ENCODE peak calls at places on chromosomes 16 and 17, in six cellular contexts. I is HFFc6; F is WERI-Rb-1; L is H54; O is COR-L47; A is activated gamma-delta T cell treated with anti-CD3 and anti-CD28 coated beads, Interleukin-2, amount 50 U/mL, for 16 hours. P is an unnamed sample.

GRCh38 chr17:75637143-75637538 is 3.9 kb downstream of the SMIM5 start:
- DNase-seq in I (no peak), F (no peak), L (no peak), O (peak), A (no peak), P (no peak)

GRCh38 chr16:88200896-88201185 is 181.9 kb upstream of the ZNF469 start:
- DNase-seq in I (no peak), F (no peak), L (no peak), O (no peak), A (no peak), P (no peak)

GRCh38 chr16:15034266-15035162 is 21.4 kb downstream of the NTAN1 start:
- DNase-seq in I (no peak), F (no peak), L (no peak), O (no peak), A (no peak), P (no peak)

GRCh38 chr17:70622382-70623260 is 453.3 kb downstream of the KCNJ2 start:
- DNase-seq in I (no peak), F (peak), L (peak), O (peak), A (no peak), P (no peak)

GRCh38 chr16:30376508-30376907 is 1.9 kb downstream of the MYL11 start:
- DNase-seq in I (no peak), F (peak), L (no peak), O (no peak), A (no peak), P (no peak)

GRCh38 chr17:81489986-81490598 is 22.5 kb downstream of the ACTG1 start:
- DNase-seq in I (no peak), F (no peak), L (no peak), O (no peak), A (no peak), P (no peak)

GRCh38 chr17:45405250-45406086 is 27.2 kb downstream of the ARHGAP27 start:
- DNase-seq in I (no peak), F (peak), L (no peak), O (no peak), A (no peak), P (no peak)

GRCh38 chr16:8928467-8928957 is 35.2 kb downstream of the USP7 start:
- DNase-seq in I (no peak), F (no peak), L (no peak), O (no peak), A (no peak), P (no peak)

GRCh38 chr16:58661199-58661830 is 23.3 kb downstream of the SLC38A7 start:
- DNase-seq in I (peak), F (peak), L (peak), O (peak), A (no peak), P (peak)

GRCh38 chr16:71339481-71340171 is 18.9 kb upstream of the CALB2 start:
- DNase-seq in I (no peak), F (no peak), L (no peak), O (no peak), A (no peak), P (no peak)

GRCh38 chr16:66382966-66383299 is 16.4 kb downstream of the CDH5 start:
- DNase-seq in I (peak), F (no peak), L (peak), O (no peak), A (no peak), P (peak)

GRCh38 chr17:13306310-13306962 is 288.6 kb upstream of the ELAC2 start:
- DNase-seq in I (peak), F (peak), L (peak), O (no peak), A (no peak), P (peak)

GRCh38 chr16:14056970-14057369 is 14.1 kb upstream of the MRTFB start:
- DNase-seq in I (peak), F (no peak), L (no peak), O (no peak), A (no peak), P (no peak)

GRCh38 chr16:65445313-65446260 is 323.7 kb upstream of the CDH11 start:
- DNase-seq in I (no peak), F (no peak), L (no peak), O (no peak), A (no peak), P (no peak)

GRCh38 chr17:1580979-1581676 is 18.5 kb upstream of the PITPNA start:
- DNase-seq in I (no peak), F (no peak), L (no peak), O (no peak), A (no peak), P (no peak)

GRCh38 chr17:80763293-80763867 is 218.7 kb downstream of the RPTOR start:
- DNase-seq in I (no peak), F (no peak), L (no peak), O (no peak), A (no peak), P (no peak)

GRCh38 chr17:28372203-28372944 is 880 bp downstream of the SARM1 start:
- DNase-seq in I (no peak), F (peak), L (no peak), O (peak), A (no peak), P (no peak)

GRCh38 chr16:53865492-53865863 is 161.5 kb downstream of the FTO start:
- DNase-seq in I (peak), F (no peak), L (no peak), O (no peak), A (no peak), P (no peak)

GRCh38 chr16:87143661-87144121 is 173.5 kb downstream of the C16orf95 start:
- DNase-seq in I (no peak), F (no peak), L (no peak), O (no peak), A (no peak), P (no peak)

GRCh38 chr17:49497147-49498036 is 2.3 kb downstream of the NGFR start:
- DNase-seq in I (no peak), F (peak), L (no peak), O (no peak), A (no peak), P (no peak)

GRCh38 chr17:7893226-7893880 is 4.8 kb downstream of the CHD3 start:
- DNase-seq in I (no peak), F (no peak), L (no peak), O (no peak), A (no peak), P (no peak)

GRCh38 chr16:67101301-67101675 is 8.5 kb upstream of the PHAF1 start:
- DNase-seq in I (peak), F (no peak), L (no peak), O (no peak), A (no peak), P (peak)

GRCh38 chr17:8856869-8857575 is 10.5 kb downstream of the PIK3R6 start:
- DNase-seq in I (no peak), F (no peak), L (no peak), O (no peak), A (no peak), P (no peak)

GRCh38 chr16:1143761-1144450 is 9.0 kb upstream of the CACNA1H start:
- DNase-seq in I (no peak), F (no peak), L (no peak), O (no peak), A (no peak), P (no peak)

GRCh38 chr17:75681289-75681688 is 14.2 kb downstream of the SAP30BP start:
- DNase-seq in I (peak), F (no peak), L (no peak), O (no peak), A (no peak), P (no peak)

GRCh38 chr17:3003401-3004149 is 59.8 kb downstream of the OR1D5 start:
- DNase-seq in I (no peak), F (no peak), L (no peak), O (no peak), A (no peak), P (no peak)

GRCh38 chr16:53266156-53266555 is 168.1 kb upstream of the RBL2 start:
- DNase-seq in I (no peak), F (no peak), L (no peak), O (no peak), A (no peak), P (no peak)

GRCh38 chr16:2783581-2784375 is 3.6 kb downstream of the PRSS33 start:
- DNase-seq in I (no peak), F (no peak), L (no peak), O (no peak), A (no peak), P (no peak)